ENCODE peak calls at places on chromosomes 12 and 14, in four cellular contexts. One of them, this sample, is unnamed.

GRCh38 chr14:93936245-93936644 is 9.1 kb downstream of the FAM181A start:
- DNase-seq in GM12891: no peak
- DNase-seq in uterus: no peak
- DNase-seq in heart left ventricle: no peak
- DNase-seq in this sample: no peak

GRCh38 chr14:68810173-68811153 is 17.6 kb upstream of the ZFP36L1 start:
- DNase-seq in heart left ventricle: no peak
- DNase-seq in uterus: no peak
- DNase-seq in GM12891: no peak
- DNase-seq in this sample: no peak

GRCh38 chr14:68379510-68380303 is 413.2 kb downstream of the ZFP36L1 start:
- DNase-seq in GM12891: no peak
- DNase-seq in uterus: no peak
- DNase-seq in heart left ventricle: no peak
- DNase-seq in this sample: no peak

GRCh38 chr12:124091835-124092234 is 118.8 kb downstream of the ZNF664 start:
- DNase-seq in GM12891: no peak
- DNase-seq in uterus: no peak
- DNase-seq in heart left ventricle: no peak
- DNase-seq in this sample: no peak

GRCh38 chr14:74362361-74362915 is 14.2 kb downstream of the VRTN start:
- DNase-seq in GM12891: peak; percentile 58
- DNase-seq in uterus: peak; percentile 79
- DNase-seq in heart left ventricle: peak; percentile 68
- DNase-seq in this sample: peak; percentile 90

GRCh38 chr12:12265571-12266388 is 1.1 kb downstream of the LRP6 start:
- DNase-seq in heart left ventricle: no peak
- DNase-seq in uterus: no peak
- DNase-seq in GM12891: no peak
- DNase-seq in this sample: peak; percentile 49

GRCh38 chr14:22837059-22837749 is 819 bp downstream of the MMP14 start:
- DNase-seq in heart left ventricle: peak; percentile 72
- DNase-seq in GM12891: no peak
- DNase-seq in uterus: peak; percentile 70
- DNase-seq in this sample: peak; percentile 69

GRCh38 chr12:29796823-29797263 is 13.1 kb upstream of the TMTC1 start:
- DNase-seq in GM12891: no peak
- DNase-seq in heart left ventricle: peak; percentile 23
- DNase-seq in uterus: peak; percentile 23
- DNase-seq in this sample: no peak

GRCh38 chr12:10136637-10137205 is 6.7 kb upstream of the CLEC7A start:
- DNase-seq in heart left ventricle: no peak
- DNase-seq in GM12891: no peak
- DNase-seq in uterus: no peak
- DNase-seq in this sample: no peak

GRCh38 chr14:97120204-97121120 is 323.3 kb downstream of the VRK1 start:
- DNase-seq in uterus: no peak
- DNase-seq in GM12891: no peak
- DNase-seq in heart left ventricle: no peak
- DNase-seq in this sample: peak; percentile 49

GRCh38 chr14:24337824-24338175 is 2.0 kb downstream of the RIPK3 start:
- DNase-seq in GM12891: no peak
- DNase-seq in heart left ventricle: no peak
- DNase-seq in uterus: no peak
- DNase-seq in this sample: no peak

GRCh38 chr12:84079621-84080020 is 833.0 kb downstream of the SLC6A15 start:
- DNase-seq in heart left ventricle: no peak
- DNase-seq in GM12891: no peak
- DNase-seq in uterus: no peak
- DNase-seq in this sample: no peak

GRCh38 chr14:21414137-21414631 is 30.4 kb upstream of the SUPT16H start:
- DNase-seq in heart left ventricle: no peak
- DNase-seq in uterus: no peak
- DNase-seq in GM12891: no peak
- DNase-seq in this sample: no peak

GRCh38 chr12:28440209-28440608 is 250.0 kb downstream of the CCDC91 start:
- DNase-seq in heart left ventricle: no peak
- DNase-seq in uterus: no peak
- DNase-seq in GM12891: no peak
- DNase-seq in this sample: no peak

GRCh38 chr14:85296466-85297210 is 233.3 kb upstream of the FLRT2 start:
- DNase-seq in heart left ventricle: no peak
- DNase-seq in uterus: no peak
- DNase-seq in GM12891: no peak
- DNase-seq in this sample: no peak

GRCh38 chr14:95896628-95897027 is 20.0 kb downstream of the TUNAR start:
- DNase-seq in uterus: no peak
- DNase-seq in GM12891: no peak
- DNase-seq in heart left ventricle: no peak
- DNase-seq in this sample: no peak

GRCh38 chr14:27730204-27730603 is 1036.4 kb upstream of the FOXG1 start:
- DNase-seq in heart left ventricle: no peak
- DNase-seq in uterus: no peak
- DNase-seq in GM12891: no peak
- DNase-seq in this sample: no peak

GRCh38 chr14:96663076-96663475 is 134.1 kb upstream of the VRK1 start:
- DNase-seq in GM12891: no peak
- DNase-seq in heart left ventricle: no peak
- DNase-seq in uterus: no peak
- DNase-seq in this sample: no peak

GRCh38 chr12:104177663-104178501 is 37.7 kb upstream of the TXNRD1 start:
- DNase-seq in uterus: peak; percentile 90
- DNase-seq in heart left ventricle: peak; percentile 53
- DNase-seq in GM12891: no peak
- DNase-seq in this sample: peak; percentile 73

GRCh38 chr12:77099799-77100198 is 34.4 kb upstream of the E2F7 start:
- DNase-seq in uterus: no peak
- DNase-seq in heart left ventricle: no peak
- DNase-seq in GM12891: no peak
- DNase-seq in this sample: no peak

GRCh38 chr12:109612975-109613502 is 39.4 kb downstream of the MVK start:
- DNase-seq in uterus: no peak
- DNase-seq in GM12891: no peak
- DNase-seq in heart left ventricle: no peak
- DNase-seq in this sample: no peak

GRCh38 chr14:83827383-83827782 is 1702.6 kb upstream of the FLRT2 start:
- DNase-seq in GM12891: no peak
- DNase-seq in heart left ventricle: no peak
- DNase-seq in uterus: no peak
- DNase-seq in this sample: no peak

GRCh38 chr14:99206053-99206452 is 65.9 kb downstream of the BCL11B start:
- DNase-seq in uterus: no peak
- DNase-seq in GM12891: no peak
- DNase-seq in heart left ventricle: no peak
- DNase-seq in this sample: no peak

GRCh38 chr12:40832668-40833067 is 140.4 kb downstream of the CNTN1 start:
- DNase-seq in GM12891: no peak
- DNase-seq in heart left ventricle: no peak
- DNase-seq in uterus: no peak
- DNase-seq in this sample: no peak

GRCh38 chr12:96989916-96990315 is 82.9 kb downstream of the NEDD1 start:
- DNase-seq in uterus: no peak
- DNase-seq in GM12891: no peak
- DNase-seq in heart left ventricle: no peak
- DNase-seq in this sample: no peak

GRCh38 chr12:85138833-85139232 is 102.7 kb downstream of the LRRIQ1 start:
- DNase-seq in uterus: no peak
- DNase-seq in GM12891: no peak
- DNase-seq in heart left ventricle: no peak
- DNase-seq in this sample: no peak

GRCh38 chr12:130070017-130070653 is 92.1 kb upstream of the FZD10 start:
- DNase-seq in uterus: no peak
- DNase-seq in GM12891: no peak
- DNase-seq in heart left ventricle: peak; percentile 24
- DNase-seq in this sample: no peak

GRCh38 chr12:72230589-72230988 is 41.6 kb upstream of the TRHDE start:
- DNase-seq in uterus: no peak
- DNase-seq in heart left ventricle: no peak
- DNase-seq in GM12891: no peak
- DNase-seq in this sample: no peak

GRCh38 chr12:124397807-124398577 is 103.1 kb downstream of the RFLNA start:
- DNase-seq in GM12891: no peak
- DNase-seq in uterus: peak; percentile 79
- DNase-seq in heart left ventricle: no peak
- DNase-seq in this sample: no peak

DNA sequence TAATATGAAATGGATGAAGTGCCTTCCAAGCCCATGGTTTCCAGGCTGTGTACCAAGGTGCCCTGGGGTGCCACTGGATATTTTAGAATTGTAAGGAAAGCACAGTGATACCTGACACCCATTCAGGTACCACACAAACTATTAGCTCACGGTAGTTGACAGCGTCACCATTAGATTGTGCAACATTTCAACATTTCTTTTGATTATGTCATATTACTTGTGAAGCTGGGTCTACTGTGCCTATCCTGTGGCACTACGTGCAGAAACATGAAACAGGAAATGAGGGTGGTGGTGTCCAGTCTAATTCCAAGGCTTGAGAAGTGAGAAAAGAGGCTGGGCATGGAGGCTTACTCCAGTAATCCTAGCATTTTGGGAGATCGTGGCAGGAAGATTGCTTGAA is 75.5 kb upstream of the CPM start:
- DNase-seq in GM12891: no peak
- DNase-seq in uterus: no peak
- DNase-seq in heart left ventricle: no peak
- DNase-seq in this sample: no peak
- TF ChIP-seq POLR2A in GM12891: no peak
- TF ChIP-seq POLR2A in uterus: no peak
- TF ChIP-seq POLR2A in heart left ventricle: no peak
- TF ChIP-seq POLR2A in this sample: no peak

GRCh38 chr12:56190695-56191155 is 1.4 kb upstream of the SMARCC2 start:
- DNase-seq in uterus: no peak
- DNase-seq in GM12891: no peak
- DNase-seq in heart left ventricle: no peak
- DNase-seq in this sample: no peak

GRCh38 chr12:56189918-56190694 is 823 bp upstream of the SMARCC2 start:
- DNase-seq in GM12891: peak; percentile 62
- DNase-seq in heart left ventricle: peak; percentile 72
- DNase-seq in uterus: peak; percentile 92
- DNase-seq in this sample: peak; percentile 89

GRCh38 chr12:56188116-56188785 is 1.0 kb downstream of the SMARCC2 start:
- DNase-seq in GM12891: no peak
- DNase-seq in uterus: no peak
- DNase-seq in heart left ventricle: no peak
- DNase-seq in this sample: no peak

GRCh38 chr12:56188786-56189335 is 422 bp downstream of the SMARCC2 start:
- DNase-seq in uterus: no peak
- DNase-seq in heart left ventricle: peak; percentile 54
- DNase-seq in GM12891: peak; percentile 38
- DNase-seq in this sample: peak; percentile 58

DNA sequence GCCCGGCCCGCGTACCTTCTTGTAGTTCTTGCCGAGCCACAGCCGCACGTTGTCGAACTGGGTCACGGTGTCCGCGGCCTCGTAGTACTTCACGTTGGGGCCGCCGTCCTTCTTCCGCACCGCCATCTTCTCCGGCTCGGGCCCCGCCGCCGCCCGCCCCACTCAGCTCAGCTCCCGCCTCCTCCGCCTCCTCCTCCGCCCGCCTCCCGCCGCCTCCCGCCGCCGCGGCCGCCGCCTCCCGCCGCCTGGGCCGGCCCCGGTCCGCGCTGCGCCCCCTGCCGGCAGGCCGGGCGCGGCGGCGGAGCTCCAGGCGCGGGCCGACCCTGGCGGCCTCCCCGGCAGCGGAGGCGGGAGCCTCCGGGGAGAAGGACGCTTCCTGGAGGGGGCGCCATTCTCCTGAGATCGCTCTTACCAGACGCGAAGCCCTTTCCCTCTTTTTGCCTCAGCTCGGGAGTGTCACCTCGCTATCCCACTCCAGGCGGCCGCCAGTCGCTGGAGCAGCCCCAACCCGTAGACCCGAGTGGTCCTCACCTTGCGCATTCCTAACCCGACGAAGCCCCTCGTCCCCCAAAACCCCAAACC is at the start of gene SMARCC2:
- DNase-seq in heart left ventricle: peak; percentile 87
- DNase-seq in GM12891: peak; percentile 89
- DNase-seq in uterus: peak; percentile 91
- DNase-seq in this sample: peak; percentile 95
- TF ChIP-seq POLR2A in heart left ventricle: peak; percentile 30
- TF ChIP-seq POLR2A in GM12891: peak; percentile 37
- TF ChIP-seq POLR2A in uterus: peak; percentile 40
- TF ChIP-seq POLR2A in this sample: peak; percentile 18

DNA sequence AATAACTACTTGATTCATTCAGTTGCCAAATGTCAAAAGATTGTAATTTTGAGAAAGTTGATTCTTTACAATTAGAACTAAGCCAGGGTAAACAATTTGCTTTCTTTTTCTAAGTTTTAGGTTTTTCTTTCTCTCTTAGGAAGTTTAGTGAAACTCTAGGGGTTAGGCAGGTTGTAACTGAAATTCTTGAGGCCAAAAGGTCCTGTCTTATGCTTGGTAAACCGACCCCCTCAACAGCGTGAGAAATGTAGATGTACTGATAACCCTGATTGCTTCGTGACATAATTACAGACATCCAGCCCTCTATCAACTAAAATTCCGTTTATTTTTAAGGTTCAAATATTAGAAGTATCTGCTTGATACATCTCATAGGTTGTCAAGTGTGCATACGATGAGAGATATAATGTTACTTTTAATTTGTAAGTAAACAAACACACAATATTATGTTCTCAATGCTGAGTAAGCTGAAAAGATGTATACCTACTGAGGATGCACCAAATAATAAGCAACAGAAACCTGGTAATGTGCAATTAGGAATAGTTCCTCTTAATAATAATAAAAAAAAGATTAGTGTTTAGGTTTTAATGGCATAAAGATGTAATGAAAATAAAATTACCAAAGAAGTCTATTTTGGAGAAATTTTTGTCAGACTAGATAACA is 7.2 kb downstream of the FUT8 start:
- DNase-seq in GM12891: no peak
- DNase-seq in heart left ventricle: no peak
- DNase-seq in uterus: no peak
- DNase-seq in this sample: no peak
- TF ChIP-seq POLR2A in GM12891: no peak
- TF ChIP-seq POLR2A in heart left ventricle: no peak
- TF ChIP-seq POLR2A in uterus: no peak
- TF ChIP-seq POLR2A in this sample: no peak

DNA sequence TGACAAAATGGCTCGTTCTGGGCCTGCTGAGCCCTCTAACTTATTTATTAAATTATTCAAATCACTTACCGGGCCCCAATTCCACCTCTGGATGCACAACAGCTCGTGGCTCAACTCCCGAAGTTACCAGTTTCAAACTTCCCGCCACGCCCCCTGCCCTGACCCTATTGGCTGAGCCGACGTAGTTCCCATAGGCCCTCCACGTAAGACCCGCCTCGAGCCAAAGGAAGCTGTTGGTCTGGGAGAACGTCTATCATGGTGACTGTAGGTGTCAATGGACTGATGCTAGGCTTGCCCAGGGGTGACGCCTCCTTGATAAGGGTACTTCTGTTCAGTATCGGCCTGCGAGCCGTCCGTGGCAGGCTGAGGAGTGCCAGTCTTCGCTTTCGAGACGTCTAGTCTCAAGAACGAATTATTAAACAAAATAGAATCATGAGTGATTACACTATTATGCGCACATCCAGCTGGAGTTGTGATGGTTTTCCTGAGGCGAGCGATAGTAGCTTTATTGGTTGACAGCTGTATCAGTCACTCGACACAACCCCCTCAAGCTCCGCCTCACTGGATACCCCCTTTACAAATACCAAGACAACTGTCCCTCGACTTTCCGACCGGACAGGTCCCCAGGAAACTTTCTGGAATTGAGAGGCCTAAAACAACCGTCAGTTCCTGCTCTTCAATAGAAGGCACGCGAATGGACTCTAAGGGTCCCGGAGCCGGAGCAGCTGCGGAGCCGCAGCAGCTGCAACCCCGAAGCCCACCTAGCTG is at the start of gene CDCA3:
- DNase-seq in GM12891: peak; percentile 100
- DNase-seq in uterus: peak; percentile 92
- DNase-seq in heart left ventricle: peak; percentile 96
- DNase-seq in this sample: peak; percentile 91
- TF ChIP-seq POLR2A in GM12891: peak; percentile 87
- TF ChIP-seq POLR2A in uterus: peak; percentile 6
- TF ChIP-seq POLR2A in heart left ventricle: peak; percentile 86
- TF ChIP-seq POLR2A in this sample: peak; percentile 99